ENCODE peak calls at places on chromosomes 7 and 10, in ten cellular contexts. H, E, T, L, D, N, U, X, P and F are unnamed samples.

GRCh38 chr7:43240565-43240964 is 128.1 kb downstream of the HECW1 start:
- DNase-seq in H (no peak), E (no peak), T (no peak), L (no peak), D (no peak), N (no peak), U (no peak), X (no peak), P (no peak), F (no peak)

GRCh38 chr7:12814797-12815196 is 127.4 kb downstream of the ARL4A start:
- DNase-seq in H (no peak), E (no peak), T (no peak), L (no peak), D (no peak), N (no peak), U (no peak), X (no peak), P (no peak), F (no peak)

GRCh38 chr10:7561216-7561893 is 105.4 kb downstream of the ITIH5 start:
- DNase-seq in H (peak; percentile 79), E (peak; percentile 82), T (peak; percentile 49), L (no peak), D (no peak), N (no peak), U (no peak), X (no peak), P (no peak), F (no peak)

GRCh38 chr7:2096692-2097380 is 135.9 kb downstream of the MAD1L1 start:
- DNase-seq in H (no peak), E (no peak), T (no peak), L (no peak), D (no peak), N (no peak), U (no peak), X (no peak), P (no peak), F (no peak)

GRCh38 chr7:129188892-129189660 is 643 bp downstream of the SMO start:
- DNase-seq in H (peak; percentile 35), E (peak; percentile 31), T (no peak), L (no peak), D (peak; percentile 72), N (no peak), U (no peak), X (no peak), P (no peak), F (no peak)

GRCh38 chr10:73039635-73040034 is 57.0 kb downstream of the P4HA1 start:
- DNase-seq in H (no peak), E (no peak), T (no peak), L (no peak), D (no peak), N (no peak), U (no peak), X (no peak), P (peak; percentile 37), F (no peak)

GRCh38 chr7:131537581-131537980 is 18.8 kb downstream of the PODXL start:
- DNase-seq in H (no peak), E (no peak), T (no peak), L (no peak), D (no peak), N (no peak), U (no peak), X (no peak), P (no peak), F (no peak)

GRCh38 chr10:120184547-120185337 is 272.3 kb upstream of the PLPP4 start:
- DNase-seq in H (no peak), E (peak; percentile 43), T (no peak), L (no peak), D (no peak), N (no peak), U (peak; percentile 77), X (no peak), P (no peak), F (no peak)

GRCh38 chr10:49362596-49363260 is 33.2 kb downstream of the DRGX start:
- DNase-seq in H (no peak), E (no peak), T (peak; percentile 87), L (no peak), D (peak; percentile 71), N (no peak), U (no peak), X (no peak), P (no peak), F (peak; percentile 26)

GRCh38 chr10:81414038-81414437 is 461.0 kb upstream of the NRG3 start:
- DNase-seq in H (no peak), E (no peak), T (no peak), L (no peak), D (no peak), N (no peak), U (peak; percentile 1), X (no peak), P (no peak), F (no peak)

GRCh38 chr10:3926675-3927525 is 141.9 kb upstream of the KLF6 start:
- DNase-seq in H (no peak), E (no peak), T (no peak), L (no peak), D (no peak), N (no peak), U (no peak), X (no peak), P (no peak), F (no peak)

GRCh38 chr7:1961776-1962276 is 270.9 kb downstream of the MAD1L1 start:
- DNase-seq in H (no peak), E (no peak), T (no peak), L (peak; percentile 44), D (no peak), N (peak; percentile 28), U (no peak), X (peak; percentile 44), P (peak; percentile 59), F (no peak)

GRCh38 chr7:23343806-23344500 is 44.8 kb downstream of the MALSU1 start:
- DNase-seq in H (no peak), E (no peak), T (no peak), L (no peak), D (no peak), N (no peak), U (no peak), X (no peak), P (no peak), F (no peak)

GRCh38 chr7:85095357-85095756 is 91.5 kb downstream of the SEMA3D start:
- DNase-seq in H (peak; percentile 42), E (no peak), T (no peak), L (no peak), D (no peak), N (no peak), U (no peak), X (no peak), P (no peak), F (no peak)

GRCh38 chr7:94449151-94449725 is 54.5 kb downstream of the COL1A2 start:
- DNase-seq in H (no peak), E (peak; percentile 66), T (peak; percentile 45), L (no peak), D (peak; percentile 29), N (no peak), U (peak; percentile 32), X (no peak), P (no peak), F (no peak)